ENCODE peak calls at places on chromosome 12, in nine cellular contexts. V is mucosa of descending colon; S is stimulated activated CD4-positive, alpha-beta T cell treated with anti-CD3 and anti-CD28 coated beads, Interleukin-15, amount 100 ng/mL, for 24 hours; B is nephron progenitor cell; J is omental fat pad; U is amniotic epithelial cell; T is KBM-7; O is activated CD4-positive, alpha-beta T cell treated with anti-CD3 and anti-CD28 coated beads, Interleukin-2, amount 50 U/mL, for 1 hour; F is uterus. H is an unnamed sample.
A peak's percentile ranks its signal among the peaks of the same experiment; 100 is the strongest.

GRCh38 chr12:58363971-58364370 is 422.6 kb downstream of the ATP23 start:
- DNase-seq in U (no peak), J (no peak), F (no peak), O (no peak), T (no peak), V (no peak), S (no peak), B (no peak), H (no peak)

GRCh38 chr12:1319215-1319614 is 275.2 kb downstream of the FBXL14 start:
- DNase-seq in V (no peak), T (no peak), S (no peak), U (peak; percentile 67), J (no peak), O (no peak), B (no peak), F (no peak), H (no peak)

GRCh38 chr12:102753802-102754201 is 163.2 kb downstream of the PAH start:
- DNase-seq in O (no peak), F (no peak), T (no peak), B (no peak), V (no peak), S (no peak), U (no peak), J (no peak), H (no peak)

GRCh38 chr12:109883429-109883828 is 3.1 kb upstream of the GLTP start:
- DNase-seq in O (no peak), V (no peak), B (no peak), F (no peak), U (no peak), T (no peak), J (no peak), S (no peak), H (no peak)

GRCh38 chr12:3897400-3897910 is 24.3 kb upstream of the PARP11 start:
- DNase-seq in V (no peak), U (no peak), J (no peak), S (peak; percentile 15), T (no peak), O (peak; percentile 9), B (no peak), F (no peak), H (no peak)

GRCh38 chr12:13913371-13913770 is 68.0 kb downstream of the GRIN2B start:
- DNase-seq in B (no peak), V (no peak), O (no peak), U (no peak), S (no peak), J (no peak), T (no peak), F (no peak), H (no peak)

GRCh38 chr12:104626069-104626690 is 169.4 kb downstream of the CHST11 start:
- DNase-seq in O (no peak), F (no peak), V (no peak), S (no peak), B (no peak), J (no peak), U (no peak), T (no peak), H (no peak)

GRCh38 chr12:94134226-94134795 is 14.1 kb upstream of the PLXNC1 start:
- DNase-seq in F (peak; percentile 25), B (no peak), U (peak; percentile 64), J (no peak), O (peak; percentile 19), V (no peak), T (peak; percentile 68), S (peak; percentile 33), H (peak; percentile 47)

GRCh38 chr12:54680374-54680773 is 32.2 kb upstream of the DCD start:
- DNase-seq in F (no peak), B (peak; percentile 25), V (no peak), U (peak; percentile 20), T (peak; percentile 55), J (no peak), S (peak; percentile 56), O (peak; percentile 17), H (peak; percentile 19)

GRCh38 chr12:100017056-100017455 is 32.3 kb upstream of the ANKS1B start:
- DNase-seq in S (no peak), T (no peak), B (no peak), O (no peak), J (no peak), F (no peak), V (no peak), U (peak; percentile 59), H (no peak)

GRCh38 chr12:109840349-109841073 is 7.3 kb upstream of the TRPV4 start:
- DNase-seq in F (no peak), B (peak; percentile 35), O (no peak), T (no peak), S (no peak), U (no peak), V (no peak), J (no peak), H (peak; percentile 59)

GRCh38 chr12:49901986-49902385 is 1.7 kb downstream of the FAIM2 start:
- DNase-seq in S (no peak), V (no peak), T (no peak), O (no peak), U (no peak), J (no peak), B (no peak), F (no peak), H (no peak)

GRCh38 chr12:111166779-111167540 is 201.9 kb downstream of the PHETA1 start:
- DNase-seq in V (peak; percentile 34), F (no peak), T (no peak), U (no peak), J (no peak), S (no peak), B (no peak), O (no peak), H (no peak)

GRCh38 chr12:91413591-91413990 is 231.0 kb upstream of the DCN start:
- DNase-seq in U (peak; percentile 79), S (no peak), J (no peak), V (no peak), O (no peak), T (no peak), F (no peak), B (no peak), H (no peak)

GRCh38 chr12:11609045-11609444 is 40.4 kb upstream of the ETV6 start:
- DNase-seq in T (no peak), U (no peak), J (no peak), S (no peak), V (no peak), O (no peak), F (no peak), B (no peak), H (no peak)

GRCh38 chr12:52070243-52070925 is 606 bp downstream of the ATG101 start:
- DNase-seq in S (no peak), V (no peak), U (no peak), B (no peak), T (peak; percentile 10), J (no peak), O (no peak), F (no peak), H (no peak)

GRCh38 chr12:119683413-119683812 is 15.5 kb downstream of the PRKAB1 start:
- DNase-seq in V (no peak), T (no peak), O (no peak), U (no peak), F (no peak), S (no peak), B (no peak), J (no peak), H (no peak)

GRCh38 chr12:120988658-120989057 is 10.3 kb downstream of the HNF1A start:
- DNase-seq in F (no peak), B (no peak), S (no peak), J (no peak), T (no peak), O (no peak), U (no peak), V (no peak), H (no peak)

GRCh38 chr12:3962661-3963483 is 89.7 kb upstream of the PARP11 start:
- DNase-seq in F (no peak), B (no peak), S (peak; percentile 67), T (peak; percentile 68), U (peak; percentile 50), J (no peak), V (no peak), O (peak; percentile 77), H (no peak)

GRCh38 chr12:76006028-76006916 is 25.3 kb downstream of the PHLDA1 start:
- DNase-seq in T (no peak), B (no peak), J (no peak), O (no peak), F (no peak), S (no peak), U (no peak), V (no peak), H (no peak)

GRCh38 chr12:84730561-84731162 is 181.9 kb downstream of the SLC6A15 start:
- DNase-seq in U (no peak), S (no peak), O (no peak), T (no peak), J (no peak), V (no peak), F (no peak), B (no peak), H (no peak)

GRCh38 chr12:58513866-58514265 is 406.4 kb downstream of the LRIG3 start:
- DNase-seq in B (no peak), O (no peak), T (no peak), S (no peak), V (no peak), J (no peak), U (no peak), F (no peak), H (no peak)

GRCh38 chr12:13008741-13009380 is 8.8 kb upstream of the HEBP1 start:
- DNase-seq in J (no peak), F (no peak), O (no peak), U (peak; percentile 77), T (no peak), S (no peak), B (no peak), V (no peak), H (no peak)

GRCh38 chr12:3990356-3990975 is 117.3 kb upstream of the PARP11 start:
- DNase-seq in T (no peak), V (no peak), O (no peak), J (no peak), F (no peak), S (no peak), B (no peak), U (no peak), H (no peak)

GRCh38 chr12:92065018-92065499 is 80.6 kb downstream of the BTG1 start:
- DNase-seq in S (peak; percentile 38), J (no peak), U (peak; percentile 29), F (peak; percentile 45), V (no peak), B (no peak), T (no peak), O (peak; percentile 25), H (peak; percentile 53)

GRCh38 chr12:49706351-49707126 is 666 bp downstream of the FMNL3 start:
- DNase-seq in U (peak; percentile 37), O (no peak), S (peak; percentile 31), F (no peak), B (peak; percentile 56), V (peak; percentile 45), T (peak; percentile 4), J (no peak), H (no peak)

GRCh38 chr12:70590051-70590450 is 47.2 kb downstream of the PTPRB start:
- DNase-seq in O (peak; percentile 38), V (peak; percentile 73), F (peak; percentile 62), J (peak; percentile 47), T (peak; percentile 60), S (peak; percentile 73), B (peak; percentile 77), U (peak; percentile 68), H (peak; percentile 49)

GRCh38 chr12:57477710-57478681 is 1.7 kb downstream of the ARHGAP9 start:
- DNase-seq in F (no peak), U (peak; percentile 78), B (no peak), J (no peak), T (peak; percentile 70), O (peak; percentile 58), V (peak; percentile 28), S (peak; percentile 60), H (no peak)

GRCh38 chr12:104694161-104694560 is 237.4 kb downstream of the CHST11 start:
- DNase-seq in S (no peak), F (no peak), T (no peak), U (peak; percentile 38), B (no peak), J (no peak), O (no peak), V (no peak), H (no peak)

GRCh38 chr12:102960766-102961487 is 3.5 kb downstream of the ASCL1 start:
- DNase-seq in J (no peak), F (no peak), V (no peak), U (no peak), T (peak; percentile 4), B (peak; percentile 39), S (no peak), O (no peak), H (no peak)

GRCh38 chr12:9235519-9235918 is 27.3 kb upstream of the PZP start:
- DNase-seq in B (no peak), U (no peak), J (no peak), O (no peak), F (no peak), V (no peak), T (no peak), S (no peak), H (no peak)